ENCODE peak calls at places on chromosomes 6 and 20, in seven cellular contexts. N is heart left ventricle; J is activated B cell treated with CpG ODN at 0.5 μM for 24 hours; I is AG09309; U is cardiac fibroblast; L is lung; C is CD8-positive, alpha-beta T cell. Q is an unnamed sample.

GRCh38 chr6:162198072-162198471 is 529.5 kb downstream of the PRKN start:
- DNase-seq in N (no peak), J (no peak), I (no peak), U (no peak), L (no peak), C (no peak), Q (no peak)

GRCh38 chr20:12113468-12114371 is 196.0 kb downstream of the BTBD3 start:
- DNase-seq in N (peak), J (no peak), I (peak), U (peak), L (no peak), C (no peak), Q (no peak)

GRCh38 chr20:51095755-51096509 is 73.0 kb upstream of the KCNG1 start:
- DNase-seq in N (no peak), J (no peak), I (no peak), U (peak), L (no peak), C (no peak), Q (no peak)

GRCh38 chr6:122733259-122733658 is 46.3 kb upstream of the FABP7 start:
- DNase-seq in N (no peak), J (no peak), I (no peak), U (no peak), L (no peak), C (no peak), Q (no peak)

GRCh38 chr6:13923527-13924145 is 1.1 kb upstream of the RNF182 start:
- DNase-seq in N (no peak), J (no peak), I (no peak), U (peak), L (no peak), C (no peak), Q (no peak)

GRCh38 chr6:33732819-33733218 is 13.9 kb downstream of the IP6K3 start:
- DNase-seq in N (no peak), J (no peak), I (no peak), U (no peak), L (no peak), C (no peak), Q (no peak)

GRCh38 chr6:121917834-121918559 is 481.5 kb upstream of the HSF2 start:
- DNase-seq in N (no peak), J (no peak), I (no peak), U (no peak), L (no peak), C (no peak), Q (no peak)

GRCh38 chr20:4230651-4231050 is 215.3 kb upstream of the RNF24 start:
- DNase-seq in N (no peak), J (no peak), I (no peak), U (no peak), L (no peak), C (no peak), Q (no peak)

GRCh38 chr20:23308024-23308423 is 42.6 kb upstream of the NXT1 start:
- DNase-seq in N (no peak), J (no peak), I (no peak), U (no peak), L (no peak), C (no peak), Q (no peak)

GRCh38 chr6:40577672-40578071 is 9.5 kb downstream of the LRFN2 start:
- DNase-seq in N (no peak), J (no peak), I (no peak), U (no peak), L (no peak), C (no peak), Q (no peak)

GRCh38 chr6:150377211-150377781 is 8.5 kb downstream of the IYD start:
- DNase-seq in N (no peak), J (no peak), I (no peak), U (peak), L (peak), C (no peak), Q (no peak)

GRCh38 chr6:145704153-145704781 is 31.1 kb downstream of the EPM2A start:
- DNase-seq in N (no peak), J (no peak), I (no peak), U (peak), L (no peak), C (no peak), Q (no peak)

GRCh38 chr6:166769648-166770047 is 142.6 kb upstream of the RPS6KA2 start:
- DNase-seq in N (no peak), J (no peak), I (no peak), U (no peak), L (peak), C (no peak), Q (no peak)

GRCh38 chr20:12434672-12435071 is 517.0 kb downstream of the BTBD3 start:
- DNase-seq in N (no peak), J (no peak), I (no peak), U (no peak), L (no peak), C (no peak), Q (no peak)

GRCh38 chr6:116145786-116146675 is 20.1 kb upstream of the COL10A1 start:
- DNase-seq in N (no peak), J (no peak), I (no peak), U (peak), L (no peak), C (no peak), Q (no peak)

GRCh38 chr20:34553366-34553867 is 5.1 kb upstream of the MAP1LC3A start:
- DNase-seq in N (peak), J (no peak), I (no peak), U (no peak), L (no peak), C (no peak), Q (no peak)

GRCh38 chr20:44990425-44990824 is 24.1 kb downstream of the STK4 start:
- DNase-seq in N (no peak), J (no peak), I (no peak), U (peak), L (no peak), C (no peak), Q (no peak)

GRCh38 chr20:51826372-51826771 is 24.1 kb upstream of the SALL4 start:
- DNase-seq in N (no peak), J (no peak), I (no peak), U (no peak), L (no peak), C (no peak), Q (no peak)

GRCh38 chr6:124057448-124057847 is 253.8 kb downstream of the NKAIN2 start:
- DNase-seq in N (no peak), J (no peak), I (no peak), U (no peak), L (no peak), C (no peak), Q (no peak)

GRCh38 chr20:32457476-32457986 is 99.4 kb downstream of the ASXL1 start:
- DNase-seq in N (peak), J (no peak), I (no peak), U (peak), L (peak), C (no peak), Q (peak)

GRCh38 chr6:149925974-149926777 is 3.3 kb upstream of the RAET1G start:
- DNase-seq in N (peak), J (no peak), I (peak), U (peak), L (peak), C (peak), Q (no peak)

GRCh38 chr20:45402946-45403345 is 5.1 kb upstream of the DBNDD2 start:
- DNase-seq in N (no peak), J (no peak), I (no peak), U (no peak), L (no peak), C (no peak), Q (no peak)

GRCh38 chr6:41958022-41958856 is 16.6 kb upstream of the CCND3 start:
- DNase-seq in N (no peak), J (no peak), I (no peak), U (no peak), L (no peak), C (no peak), Q (no peak)

GRCh38 chr6:26550250-26550993 is 12.3 kb downstream of the HMGN4 start:
- DNase-seq in N (peak), J (peak), I (no peak), U (peak), L (no peak), C (peak), Q (no peak)

GRCh38 chr6:149895702-149896310 is 2.1 kb downstream of the RAET1E start:
- DNase-seq in N (peak), J (no peak), I (no peak), U (peak), L (peak), C (peak), Q (no peak)

GRCh38 chr6:112939543-112939942 is 592.4 kb downstream of the RFPL4B start:
- DNase-seq in N (no peak), J (no peak), I (no peak), U (peak), L (no peak), C (no peak), Q (no peak)

GRCh38 chr6:114342086-114342825 is 567 bp downstream of the HS3ST5 start:
- DNase-seq in N (no peak), J (no peak), I (no peak), U (no peak), L (no peak), C (no peak), Q (peak)

GRCh38 chr6:134748484-134748883 is 201.4 kb downstream of the ALDH8A1 start:
- DNase-seq in N (no peak), J (no peak), I (no peak), U (no peak), L (no peak), C (no peak), Q (no peak)

GRCh38 chr20:48622421-48622820 is 205.4 kb downstream of the PREX1 start:
- DNase-seq in N (no peak), J (no peak), I (no peak), U (no peak), L (no peak), C (no peak), Q (no peak)

GRCh38 chr20:14342910-14343309 is 5.5 kb upstream of the FLRT3 start:
- DNase-seq in N (no peak), J (no peak), I (no peak), U (no peak), L (no peak), C (no peak), Q (no peak)

GRCh38 chr20:17848649-17849048 is 119.9 kb downstream of the SNX5 start:
- DNase-seq in N (no peak), J (no peak), I (no peak), U (no peak), L (no peak), C (no peak), Q (no peak)

GRCh38 chr20:53550590-53551187 is 43.0 kb downstream of the ZNF217 start:
- DNase-seq in N (no peak), J (no peak), I (no peak), U (peak), L (no peak), C (no peak), Q (no peak)

GRCh38 chr6:51514396-51515051 is 572.9 kb downstream of the PKHD1 start:
- DNase-seq in N (no peak), J (no peak), I (no peak), U (no peak), L (no peak), C (no peak), Q (no peak)

GRCh38 chr6:167426620-167427019 is 101.7 kb downstream of the TTLL2 start:
- DNase-seq in N (no peak), J (no peak), I (no peak), U (no peak), L (no peak), C (no peak), Q (no peak)

GRCh38 chr20:4808872-4809271 is 87.2 kb downstream of the PRND start:
- DNase-seq in N (no peak), J (no peak), I (no peak), U (no peak), L (no peak), C (no peak), Q (no peak)

DNA sequence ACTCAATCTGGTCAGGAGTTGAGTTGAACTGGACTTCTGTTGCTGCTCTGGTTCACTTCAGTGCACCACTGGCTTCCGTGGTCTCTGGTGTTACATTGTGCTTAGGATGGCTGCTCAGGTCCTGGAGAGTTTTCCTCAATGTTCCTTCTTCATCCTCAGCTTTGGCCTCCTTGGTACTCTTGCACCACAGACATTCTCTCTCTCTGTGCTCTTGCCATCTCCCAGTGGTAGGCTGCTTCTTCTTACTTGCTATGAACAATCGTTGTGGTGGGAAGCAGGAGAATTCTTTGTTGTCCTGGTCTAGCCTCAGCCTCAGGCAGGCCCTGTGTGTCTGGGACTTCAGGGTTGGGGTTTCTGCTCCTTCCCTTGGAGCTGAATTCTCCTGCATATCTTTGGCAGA is 14.5 kb upstream of the DUSP22 start:
- DNase-seq in N (no peak), J (no peak), I (no peak), U (no peak), L (peak), C (no peak), Q (no peak)
- TF ChIP-seq CTCF in N (no peak), J (no peak), I (no peak), U (no peak), L (no peak), C (no peak), Q (no peak)

GRCh38 chr6:16278048-16278724 is 39.8 kb downstream of the GMPR start:
- DNase-seq in N (no peak), J (no peak), I (no peak), U (no peak), L (no peak), C (no peak), Q (no peak)

GRCh38 chr6:16274519-16275229 is 36.3 kb downstream of the GMPR start:
- DNase-seq in N (no peak), J (no peak), I (no peak), U (no peak), L (no peak), C (no peak), Q (no peak)

GRCh38 chr6:16278750-16279149 is 40.4 kb downstream of the GMPR start:
- DNase-seq in N (no peak), J (no peak), I (no peak), U (no peak), L (no peak), C (no peak), Q (no peak)

GRCh38 chr6:16275230-16275574 is 36.8 kb downstream of the GMPR start:
- DNase-seq in N (no peak), J (no peak), I (no peak), U (no peak), L (no peak), C (no peak), Q (no peak)

GRCh38 chr6:16276991-16277981 is 38.9 kb downstream of the GMPR start:
- DNase-seq in N (peak), J (no peak), I (peak), U (peak), L (peak), C (no peak), Q (no peak)
- TF ChIP-seq CTCF in N (peak), J (no peak), I (peak), U (peak), L (no peak), C (no peak), Q (peak)

GRCh38 chr6:96626749-96627353 is 63.9 kb downstream of the FHL5 start:
- DNase-seq in N (no peak), J (no peak), I (peak), U (peak), L (no peak), C (no peak), Q (no peak)
- TF ChIP-seq CTCF in N (peak), J (no peak), I (peak), U (peak), L (no peak), C (peak), Q (peak)

DNA sequence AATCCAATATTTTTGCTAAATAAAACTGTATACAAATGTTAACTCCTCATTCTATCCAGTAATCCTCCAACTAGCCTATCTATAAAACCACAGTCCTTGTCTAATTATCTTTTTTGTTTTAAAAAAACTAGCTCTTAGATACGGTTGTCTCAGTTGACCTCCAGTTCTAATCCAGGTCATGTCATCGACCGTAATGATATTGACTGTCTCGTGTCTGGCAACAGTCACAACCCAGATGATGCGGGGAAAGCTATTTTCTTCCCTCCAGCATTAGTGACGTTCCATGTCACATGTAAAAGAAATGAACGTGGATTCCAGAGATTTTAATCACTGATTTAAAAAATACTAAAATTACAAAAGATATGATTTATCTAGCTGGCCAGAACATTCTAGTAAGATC is 35.5 kb downstream of the HEBP2 start:
- DNase-seq in N (no peak), J (no peak), I (no peak), U (no peak), L (no peak), C (no peak), Q (no peak)
- TF ChIP-seq CTCF in N (no peak), J (no peak), I (no peak), U (no peak), L (no peak), C (no peak), Q (no peak)

DNA sequence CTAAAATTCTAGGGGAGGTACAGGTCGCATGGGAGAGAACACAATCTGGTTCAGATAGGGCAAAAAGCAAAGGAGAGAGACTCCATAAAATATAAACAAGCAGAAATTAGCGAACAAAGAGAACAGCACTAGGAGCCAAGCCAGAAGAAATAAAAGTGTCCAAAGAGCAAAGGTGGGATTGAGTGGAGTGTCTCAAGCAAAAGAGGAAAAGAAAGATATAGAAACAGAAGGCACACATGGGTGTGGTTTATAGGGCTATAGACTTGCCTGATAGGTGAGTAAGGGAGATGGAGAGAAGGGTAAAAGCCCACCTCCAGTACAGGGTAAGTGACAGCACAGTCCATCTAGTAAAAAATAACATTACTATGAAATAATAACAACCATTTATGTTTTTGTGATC is 36.5 kb upstream of the IRAK1BP1 start:
- DNase-seq in N (no peak), J (no peak), I (no peak), U (no peak), L (no peak), C (no peak), Q (no peak)
- TF ChIP-seq CTCF in N (no peak), J (no peak), I (no peak), U (no peak), L (no peak), C (no peak), Q (no peak)

GRCh38 chr6:156359912-156360311 is 417.3 kb upstream of the ARID1B start:
- DNase-seq in N (no peak), J (no peak), I (no peak), U (no peak), L (no peak), C (no peak), Q (no peak)
- TF ChIP-seq CTCF in N (no peak), J (no peak), I (peak), U (peak), L (no peak), C (no peak), Q (no peak)

GRCh38 chr6:53044071-53044470 is 21.1 kb upstream of the FBXO9 start:
- DNase-seq in N (peak), J (no peak), I (no peak), U (peak), L (no peak), C (no peak), Q (no peak)
- TF ChIP-seq CTCF in N (no peak), J (no peak), I (no peak), U (no peak), L (no peak), C (no peak), Q (no peak)

GRCh38 chr6:34969662-34970265 is 80.7 kb downstream of the ANKS1A start:
- DNase-seq in N (no peak), J (no peak), I (no peak), U (no peak), L (no peak), C (no peak), Q (no peak)

GRCh38 chr6:34970487-34970886 is 81.4 kb downstream of the ANKS1A start:
- DNase-seq in N (no peak), J (no peak), I (no peak), U (no peak), L (no peak), C (no peak), Q (no peak)

GRCh38 chr6:34970962-34971361 is 81.9 kb downstream of the ANKS1A start:
- DNase-seq in N (no peak), J (no peak), I (peak), U (peak), L (no peak), C (no peak), Q (no peak)

GRCh38 chr6:34974249-34974642 is 85.2 kb downstream of the ANKS1A start:
- DNase-seq in N (no peak), J (no peak), I (no peak), U (no peak), L (no peak), C (no peak), Q (no peak)

GRCh38 chr6:34973547-34974248 is 84.6 kb downstream of the ANKS1A start:
- DNase-seq in N (no peak), J (no peak), I (no peak), U (peak), L (no peak), C (no peak), Q (no peak)
- TF ChIP-seq CTCF in N (no peak), J (no peak), I (peak), U (peak), L (no peak), C (no peak), Q (no peak)

DNA sequence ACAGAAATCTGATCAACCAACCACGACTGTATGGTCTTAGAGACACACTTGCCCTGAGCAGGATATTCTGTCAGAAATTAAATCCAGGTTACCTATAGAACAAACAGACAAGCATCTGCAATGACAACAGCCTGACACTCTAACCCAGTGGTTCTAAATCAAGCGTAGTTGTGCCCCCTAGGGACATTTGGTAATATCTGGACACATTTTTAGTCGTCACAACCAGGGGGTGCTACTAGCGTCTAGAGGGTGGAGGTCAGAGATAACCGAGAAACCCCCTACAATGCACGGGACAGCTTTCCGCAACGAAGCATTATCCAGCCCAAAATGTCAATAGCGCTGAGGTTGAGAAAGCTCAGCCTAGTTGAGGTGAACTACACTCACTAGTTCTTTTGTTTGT is 32.3 kb downstream of the ID4 start:
- DNase-seq in N (no peak), J (no peak), I (no peak), U (no peak), L (no peak), C (no peak), Q (no peak)
- TF ChIP-seq CTCF in N (no peak), J (no peak), I (no peak), U (no peak), L (no peak), C (no peak), Q (peak)

Q was measured in D721Med.